ENCODE peak calls at places on chromosomes 2 and 18, in four cellular contexts. One of them, this sample, is unnamed.

GRCh38 chr18:58937204-58937603 is 72.5 kb downstream of the ZNF532 start:
- DNase-seq in WTC11: no peak
- DNase-seq in OCI-LY7: no peak
- DNase-seq in body of pancreas: no peak
- DNase-seq in this sample: no peak

GRCh38 chr18:45726603-45727002 is 2.6 kb downstream of the SLC14A1 start:
- DNase-seq in body of pancreas: no peak
- DNase-seq in OCI-LY7: no peak
- DNase-seq in WTC11: no peak
- DNase-seq in this sample: no peak

GRCh38 chr2:113784823-113785744 is 28.6 kb upstream of the SLC35F5 start:
- DNase-seq in WTC11: no peak
- DNase-seq in body of pancreas: peak
- DNase-seq in OCI-LY7: no peak
- DNase-seq in this sample: no peak

GRCh38 chr2:6526093-6526824 is 339.4 kb downstream of the CMPK2 start:
- DNase-seq in WTC11: no peak
- DNase-seq in OCI-LY7: peak
- DNase-seq in body of pancreas: peak
- DNase-seq in this sample: peak

GRCh38 chr18:58288922-58289797 is 245.1 kb downstream of the NEDD4L start:
- DNase-seq in OCI-LY7: no peak
- DNase-seq in body of pancreas: peak
- DNase-seq in WTC11: no peak
- DNase-seq in this sample: peak

GRCh38 chr18:29176681-29177080 is 999.8 kb upstream of the CDH2 start:
- DNase-seq in OCI-LY7: no peak
- DNase-seq in WTC11: no peak
- DNase-seq in body of pancreas: no peak
- DNase-seq in this sample: no peak

GRCh38 chr2:209391776-209392401 is 32.0 kb upstream of the MAP2 start:
- DNase-seq in body of pancreas: no peak
- DNase-seq in OCI-LY7: no peak
- DNase-seq in WTC11: no peak
- DNase-seq in this sample: no peak

GRCh38 chr2:88669371-88670214 is 21.9 kb upstream of the RPIA start:
- DNase-seq in body of pancreas: peak
- DNase-seq in WTC11: peak
- DNase-seq in OCI-LY7: peak
- DNase-seq in this sample: peak

GRCh38 chr2:11581797-11582525 is 48.1 kb downstream of the GREB1 start:
- DNase-seq in body of pancreas: no peak
- DNase-seq in OCI-LY7: no peak
- DNase-seq in WTC11: no peak
- DNase-seq in this sample: no peak

GRCh38 chr2:105607920-105608504 is 136.7 kb upstream of the NCK2 start:
- DNase-seq in WTC11: no peak
- DNase-seq in OCI-LY7: no peak
- DNase-seq in body of pancreas: peak
- DNase-seq in this sample: no peak

GRCh38 chr2:1698188-1698945 is 45.9 kb downstream of the PXDN start:
- DNase-seq in body of pancreas: no peak
- DNase-seq in OCI-LY7: no peak
- DNase-seq in WTC11: no peak
- DNase-seq in this sample: no peak

GRCh38 chr2:127508621-127509034 is 17.7 kb downstream of the IWS1 start:
- DNase-seq in OCI-LY7: no peak
- DNase-seq in WTC11: no peak
- DNase-seq in body of pancreas: peak
- DNase-seq in this sample: peak

GRCh38 chr2:69535739-69536374 is 98.6 kb upstream of the NFU1 start:
- DNase-seq in OCI-LY7: no peak
- DNase-seq in WTC11: no peak
- DNase-seq in body of pancreas: no peak
- DNase-seq in this sample: peak

GRCh38 chr2:49248506-49248905 is 94.2 kb upstream of the FSHR start:
- DNase-seq in OCI-LY7: no peak
- DNase-seq in WTC11: no peak
- DNase-seq in body of pancreas: no peak
- DNase-seq in this sample: no peak

GRCh38 chr18:62450546-62451395 is 72.1 kb upstream of the ZCCHC2 start:
- DNase-seq in body of pancreas: peak
- DNase-seq in OCI-LY7: no peak
- DNase-seq in WTC11: no peak
- DNase-seq in this sample: no peak

DNA sequence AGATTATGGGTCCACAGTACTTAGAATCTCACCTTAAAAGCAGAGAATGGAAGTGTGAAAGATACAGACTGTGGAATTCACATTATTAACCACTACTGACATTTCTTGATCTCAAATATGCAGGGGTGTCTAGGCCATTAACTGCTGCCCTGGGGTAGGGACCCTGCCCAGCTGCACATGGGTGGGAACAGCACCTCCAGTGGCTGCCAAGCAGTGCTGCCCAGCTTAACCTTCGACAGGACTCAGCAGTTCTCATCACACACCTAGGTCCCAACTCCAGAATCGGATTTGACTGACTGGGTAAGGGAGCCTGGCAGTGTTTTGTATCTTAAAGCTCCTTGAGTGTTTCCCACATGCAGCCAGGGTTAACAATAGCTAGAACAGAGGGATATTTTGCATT is 14.9 kb downstream of the ERFE start:
- DNase-seq in OCI-LY7: peak
- DNase-seq in WTC11: no peak
- DNase-seq in body of pancreas: no peak
- DNase-seq in this sample: peak
- TF ChIP-seq CTCF in OCI-LY7: peak
- TF ChIP-seq CTCF in WTC11: no peak
- TF ChIP-seq CTCF in body of pancreas: no peak
- TF ChIP-seq CTCF in this sample: no peak

GRCh38 chr2:160270571-160271113 is 70.6 kb upstream of the ITGB6 start:
- DNase-seq in body of pancreas: no peak
- DNase-seq in WTC11: peak
- DNase-seq in OCI-LY7: no peak
- DNase-seq in this sample: no peak
- TF ChIP-seq CTCF in body of pancreas: no peak
- TF ChIP-seq CTCF in WTC11: no peak
- TF ChIP-seq CTCF in OCI-LY7: no peak
- TF ChIP-seq CTCF in this sample: no peak

DNA sequence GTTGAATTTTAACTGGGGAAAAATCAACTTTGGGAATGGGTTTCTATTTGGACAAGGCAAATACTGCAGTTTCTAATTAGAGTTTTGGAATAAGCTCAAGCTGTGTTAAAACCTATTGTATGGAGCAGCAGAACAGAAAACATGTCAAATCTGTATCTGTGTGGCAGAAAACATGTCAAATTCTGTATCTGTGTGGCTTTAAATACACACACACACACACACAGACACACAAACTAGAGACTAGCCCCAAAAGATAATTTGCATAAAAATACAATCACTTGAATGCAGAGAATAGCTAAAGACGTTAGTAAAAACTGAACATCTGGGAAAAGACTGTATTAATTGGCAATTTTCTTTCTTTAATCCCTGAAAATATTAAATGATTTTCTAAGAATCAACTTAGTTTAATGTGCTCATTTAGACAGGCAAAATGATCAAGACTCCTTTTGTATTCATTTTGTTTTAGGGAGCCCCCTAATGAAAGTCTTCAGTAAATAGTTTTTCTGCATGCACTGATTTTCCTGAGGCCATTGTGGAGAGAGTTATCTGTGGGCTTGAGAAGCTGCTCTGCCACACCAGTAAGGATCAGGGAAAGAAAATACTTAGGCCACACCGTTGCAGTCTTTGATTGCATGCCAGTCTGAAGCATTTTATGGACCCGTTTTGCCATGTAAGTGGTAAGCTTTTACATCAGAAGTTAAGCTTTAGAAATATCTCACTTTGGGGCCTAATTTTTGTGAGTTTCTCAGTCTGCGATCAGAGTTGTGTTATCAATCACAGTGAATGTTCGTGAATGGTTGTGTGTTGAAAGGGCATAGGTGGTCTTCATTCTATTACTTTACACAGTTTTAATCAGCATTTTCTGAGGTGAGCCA is 2.2 kb downstream of the SPATS2L start:
- DNase-seq in WTC11: no peak
- DNase-seq in OCI-LY7: peak
- DNase-seq in body of pancreas: no peak
- DNase-seq in this sample: no peak
- TF ChIP-seq CTCF in WTC11: no peak
- TF ChIP-seq CTCF in OCI-LY7: peak
- TF ChIP-seq CTCF in body of pancreas: no peak
- TF ChIP-seq CTCF in this sample: no peak

DNA sequence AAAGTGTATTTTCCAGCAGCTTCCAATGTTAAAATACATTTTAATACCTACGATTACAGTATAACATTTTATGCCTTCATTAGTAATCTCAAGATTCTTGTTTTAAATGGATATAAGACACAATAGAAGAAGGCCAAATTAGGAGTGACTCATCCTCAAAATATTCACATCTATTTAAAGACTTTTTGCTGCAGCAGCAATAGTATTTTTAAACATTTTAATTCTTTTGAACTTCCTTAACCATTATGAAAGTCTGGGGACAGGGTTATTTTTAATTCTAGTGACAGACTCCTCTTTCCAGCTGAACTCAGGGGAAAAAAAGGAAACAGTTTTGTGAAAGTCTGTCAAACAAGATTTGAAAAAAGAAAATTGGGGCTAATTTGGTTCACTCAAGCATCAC is 541.7 kb downstream of the NUP35 start:
- DNase-seq in WTC11: no peak
- DNase-seq in body of pancreas: no peak
- DNase-seq in OCI-LY7: no peak
- DNase-seq in this sample: no peak
- TF ChIP-seq CTCF in WTC11: no peak
- TF ChIP-seq CTCF in body of pancreas: no peak
- TF ChIP-seq CTCF in OCI-LY7: no peak
- TF ChIP-seq CTCF in this sample: no peak

GRCh38 chr2:75612862-75613243 is 33.7 kb upstream of the MRPL19 start:
- DNase-seq in WTC11: no peak
- DNase-seq in body of pancreas: no peak
- DNase-seq in OCI-LY7: no peak
- DNase-seq in this sample: no peak
- TF ChIP-seq CTCF in WTC11: no peak
- TF ChIP-seq CTCF in body of pancreas: no peak
- TF ChIP-seq CTCF in OCI-LY7: no peak
- TF ChIP-seq CTCF in this sample: no peak

GRCh38 chr2:177316756-177317155 is 52.2 kb upstream of the NFE2L2 start:
- DNase-seq in WTC11: no peak
- DNase-seq in OCI-LY7: no peak
- DNase-seq in body of pancreas: no peak
- DNase-seq in this sample: no peak

GRCh38 chr2:177317443-177317842 is 52.9 kb upstream of the NFE2L2 start:
- DNase-seq in OCI-LY7: no peak
- DNase-seq in body of pancreas: no peak
- DNase-seq in WTC11: no peak
- DNase-seq in this sample: no peak

GRCh38 chr2:177318613-177319012 is 54.1 kb upstream of the NFE2L2 start:
- DNase-seq in body of pancreas: no peak
- DNase-seq in OCI-LY7: no peak
- DNase-seq in WTC11: no peak
- DNase-seq in this sample: no peak

GRCh38 chr2:177315303-177315887 is 50.9 kb upstream of the NFE2L2 start:
- DNase-seq in WTC11: no peak
- DNase-seq in body of pancreas: no peak
- DNase-seq in OCI-LY7: no peak
- DNase-seq in this sample: no peak

GRCh38 chr2:177317857-177318256 is 53.3 kb upstream of the NFE2L2 start:
- DNase-seq in WTC11: no peak
- DNase-seq in body of pancreas: no peak
- DNase-seq in OCI-LY7: no peak
- DNase-seq in this sample: no peak
- TF ChIP-seq CTCF in WTC11: no peak
- TF ChIP-seq CTCF in body of pancreas: no peak
- TF ChIP-seq CTCF in OCI-LY7: no peak
- TF ChIP-seq CTCF in this sample: no peak